ENCODE peak calls at places on chromosomes 1 and 21, in eight cellular contexts. One of them, this sample, is unnamed.

GRCh38 chr21:26884436-26884835 is 39.2 kb upstream of the ADAMTS1 start:
- DNase-seq in heart left ventricle: no peak
- DNase-seq in ovary: no peak
- DNase-seq in tibial nerve: no peak
- DNase-seq in stomach: no peak
- DNase-seq in uterus: no peak
- DNase-seq in adrenal gland: no peak
- DNase-seq in transverse colon: no peak
- DNase-seq in this sample: no peak

GRCh38 chr1:217052196-217052595 is 329.0 kb upstream of the ESRRG start:
- DNase-seq in heart left ventricle: no peak
- DNase-seq in ovary: no peak
- DNase-seq in stomach: no peak
- DNase-seq in adrenal gland: no peak
- DNase-seq in tibial nerve: no peak
- DNase-seq in transverse colon: no peak
- DNase-seq in uterus: no peak
- DNase-seq in this sample: no peak

GRCh38 chr1:164524810-164525209 is 34.2 kb upstream of the PBX1 start:
- DNase-seq in ovary: no peak
- DNase-seq in transverse colon: no peak
- DNase-seq in uterus: no peak
- DNase-seq in heart left ventricle: no peak
- DNase-seq in tibial nerve: no peak
- DNase-seq in adrenal gland: no peak
- DNase-seq in stomach: no peak
- DNase-seq in this sample: no peak

GRCh38 chr1:11858968-11859871 is 475 bp upstream of the NPPB start:
- DNase-seq in transverse colon: peak
- DNase-seq in ovary: peak
- DNase-seq in heart left ventricle: peak
- DNase-seq in tibial nerve: no peak
- DNase-seq in uterus: peak
- DNase-seq in adrenal gland: peak
- DNase-seq in stomach: peak
- DNase-seq in this sample: peak

GRCh38 chr1:190168893-190169292 is 308.8 kb downstream of the BRINP3 start:
- DNase-seq in adrenal gland: no peak
- DNase-seq in ovary: no peak
- DNase-seq in transverse colon: no peak
- DNase-seq in uterus: no peak
- DNase-seq in heart left ventricle: no peak
- DNase-seq in stomach: no peak
- DNase-seq in tibial nerve: no peak
- DNase-seq in this sample: no peak

GRCh38 chr1:169585184-169585583 is 1.1 kb downstream of the F5 start:
- DNase-seq in stomach: no peak
- DNase-seq in adrenal gland: no peak
- DNase-seq in heart left ventricle: no peak
- DNase-seq in uterus: no peak
- DNase-seq in ovary: no peak
- DNase-seq in tibial nerve: no peak
- DNase-seq in transverse colon: no peak
- DNase-seq in this sample: no peak

GRCh38 chr1:36864182-36865079 is 169.9 kb downstream of the GRIK3 start:
- DNase-seq in heart left ventricle: no peak
- DNase-seq in stomach: no peak
- DNase-seq in tibial nerve: no peak
- DNase-seq in adrenal gland: peak
- DNase-seq in uterus: no peak
- DNase-seq in transverse colon: no peak
- DNase-seq in ovary: no peak
- DNase-seq in this sample: no peak

GRCh38 chr1:25617626-25618432 is 1.2 kb downstream of the MAN1C1 start:
- DNase-seq in transverse colon: no peak
- DNase-seq in stomach: no peak
- DNase-seq in adrenal gland: peak
- DNase-seq in tibial nerve: no peak
- DNase-seq in heart left ventricle: peak
- DNase-seq in uterus: peak
- DNase-seq in ovary: peak
- DNase-seq in this sample: peak

GRCh38 chr1:244272471-244273261 is 179.0 kb downstream of the ADSS2 start:
- DNase-seq in stomach: peak
- DNase-seq in tibial nerve: peak
- DNase-seq in adrenal gland: peak
- DNase-seq in uterus: peak
- DNase-seq in heart left ventricle: peak
- DNase-seq in ovary: peak
- DNase-seq in transverse colon: peak
- DNase-seq in this sample: peak

GRCh38 chr1:85133565-85134159 is 67.2 kb downstream of the SYDE2 start:
- DNase-seq in heart left ventricle: no peak
- DNase-seq in uterus: no peak
- DNase-seq in stomach: no peak
- DNase-seq in adrenal gland: no peak
- DNase-seq in ovary: no peak
- DNase-seq in transverse colon: no peak
- DNase-seq in tibial nerve: no peak
- DNase-seq in this sample: no peak

GRCh38 chr1:87800006-87800405 is 471.3 kb downstream of the LMO4 start:
- DNase-seq in transverse colon: no peak
- DNase-seq in ovary: no peak
- DNase-seq in uterus: no peak
- DNase-seq in heart left ventricle: no peak
- DNase-seq in tibial nerve: no peak
- DNase-seq in stomach: no peak
- DNase-seq in adrenal gland: no peak
- DNase-seq in this sample: no peak

GRCh38 chr1:119647734-119648619 is at the start of gene ZNF697:
- DNase-seq in adrenal gland: peak
- DNase-seq in ovary: peak
- DNase-seq in transverse colon: peak
- DNase-seq in heart left ventricle: peak
- DNase-seq in uterus: peak
- DNase-seq in stomach: peak
- DNase-seq in tibial nerve: peak
- DNase-seq in this sample: peak

GRCh38 chr1:113286156-113286555 is 104.2 kb upstream of the MAGI3 start:
- DNase-seq in uterus: no peak
- DNase-seq in adrenal gland: no peak
- DNase-seq in stomach: no peak
- DNase-seq in transverse colon: no peak
- DNase-seq in tibial nerve: no peak
- DNase-seq in heart left ventricle: no peak
- DNase-seq in ovary: no peak
- DNase-seq in this sample: no peak

GRCh38 chr1:22745675-22746585 is 35.3 kb downstream of the EPHB2 start:
- DNase-seq in transverse colon: peak
- DNase-seq in adrenal gland: no peak
- DNase-seq in stomach: no peak
- DNase-seq in tibial nerve: no peak
- DNase-seq in uterus: no peak
- DNase-seq in ovary: no peak
- DNase-seq in heart left ventricle: no peak
- DNase-seq in this sample: no peak

GRCh38 chr1:96520542-96520941 is 201.0 kb upstream of the PTBP2 start:
- DNase-seq in uterus: peak
- DNase-seq in tibial nerve: no peak
- DNase-seq in adrenal gland: no peak
- DNase-seq in heart left ventricle: no peak
- DNase-seq in ovary: no peak
- DNase-seq in transverse colon: no peak
- DNase-seq in stomach: no peak
- DNase-seq in this sample: no peak

GRCh38 chr1:156894711-156895407 is 1.3 kb downstream of the PEAR1 start:
- DNase-seq in stomach: no peak
- DNase-seq in ovary: peak
- DNase-seq in tibial nerve: peak
- DNase-seq in heart left ventricle: peak
- DNase-seq in adrenal gland: no peak
- DNase-seq in transverse colon: no peak
- DNase-seq in uterus: peak
- DNase-seq in this sample: no peak

GRCh38 chr1:22428672-22429071 is 23.0 kb upstream of the ZBTB40 start:
- DNase-seq in uterus: no peak
- DNase-seq in tibial nerve: no peak
- DNase-seq in stomach: no peak
- DNase-seq in adrenal gland: peak
- DNase-seq in transverse colon: peak
- DNase-seq in heart left ventricle: no peak
- DNase-seq in ovary: no peak
- DNase-seq in this sample: no peak

GRCh38 chr1:243912347-243912746 is 62.3 kb upstream of the AKT3 start:
- DNase-seq in heart left ventricle: no peak
- DNase-seq in ovary: no peak
- DNase-seq in stomach: no peak
- DNase-seq in transverse colon: no peak
- DNase-seq in adrenal gland: no peak
- DNase-seq in uterus: no peak
- DNase-seq in tibial nerve: no peak
- DNase-seq in this sample: no peak

GRCh38 chr1:5881526-5882222 is 110.6 kb downstream of the NPHP4 start:
- DNase-seq in tibial nerve: no peak
- DNase-seq in heart left ventricle: no peak
- DNase-seq in ovary: no peak
- DNase-seq in transverse colon: no peak
- DNase-seq in uterus: no peak
- DNase-seq in adrenal gland: no peak
- DNase-seq in stomach: no peak
- DNase-seq in this sample: no peak

GRCh38 chr1:68270993-68271392 is 38.7 kb upstream of the WLS start:
- DNase-seq in ovary: no peak
- DNase-seq in tibial nerve: no peak
- DNase-seq in transverse colon: no peak
- DNase-seq in uterus: no peak
- DNase-seq in stomach: no peak
- DNase-seq in heart left ventricle: no peak
- DNase-seq in adrenal gland: no peak
- DNase-seq in this sample: no peak

GRCh38 chr1:211236633-211237321 is 22.4 kb upstream of the RCOR3 start:
- DNase-seq in tibial nerve: no peak
- DNase-seq in transverse colon: no peak
- DNase-seq in stomach: no peak
- DNase-seq in uterus: no peak
- DNase-seq in heart left ventricle: no peak
- DNase-seq in ovary: no peak
- DNase-seq in adrenal gland: no peak
- DNase-seq in this sample: no peak

DNA sequence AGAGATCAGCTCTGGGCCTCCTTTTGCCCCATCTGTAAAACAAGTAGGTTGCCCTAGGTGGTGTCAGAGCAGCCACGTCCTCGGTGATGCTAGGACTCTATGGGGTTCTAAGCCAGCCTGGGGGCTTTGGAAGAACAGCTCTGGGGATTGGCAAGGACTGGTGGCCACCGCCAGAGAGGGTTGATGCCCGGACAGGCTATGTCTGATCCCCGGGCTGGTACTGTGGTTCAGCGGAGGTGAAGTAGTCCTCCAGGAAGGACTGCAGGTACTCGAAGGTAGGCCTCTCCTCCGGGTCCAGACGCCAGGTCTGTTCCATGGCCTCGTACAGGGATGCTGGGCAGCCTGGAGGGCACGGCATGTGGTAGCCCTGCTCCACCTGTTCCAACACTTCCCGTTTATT is 8.8 kb upstream of the AHDC1 start:
- DNase-seq in adrenal gland: no peak
- DNase-seq in tibial nerve: no peak
- DNase-seq in heart left ventricle: no peak
- DNase-seq in uterus: no peak
- DNase-seq in stomach: no peak
- DNase-seq in ovary: no peak
- DNase-seq in transverse colon: no peak
- DNase-seq in this sample: no peak
- TF ChIP-seq POLR2A in adrenal gland: no peak
- TF ChIP-seq POLR2A in tibial nerve: no peak
- TF ChIP-seq POLR2A in heart left ventricle: no peak
- TF ChIP-seq POLR2A in uterus: no peak
- TF ChIP-seq POLR2A in stomach: no peak
- TF ChIP-seq POLR2A in ovary: no peak
- TF ChIP-seq POLR2A in transverse colon: no peak
- TF ChIP-seq POLR2A in this sample: no peak

GRCh38 chr1:212465311-212465710 is 32.6 kb downstream of the NENF start:
- DNase-seq in tibial nerve: no peak
- DNase-seq in heart left ventricle: no peak
- DNase-seq in transverse colon: no peak
- DNase-seq in adrenal gland: no peak
- DNase-seq in uterus: no peak
- DNase-seq in ovary: no peak
- DNase-seq in stomach: no peak
- DNase-seq in this sample: no peak
- H3K27ac ChIP-seq in tibial nerve: no peak
- H3K27ac ChIP-seq in heart left ventricle: no peak
- H3K27ac ChIP-seq in transverse colon: no peak
- H3K27ac ChIP-seq in adrenal gland: no peak
- H3K27ac ChIP-seq in uterus: no peak
- H3K27ac ChIP-seq in ovary: no peak
- H3K27ac ChIP-seq in stomach: no peak
- H3K27ac ChIP-seq in this sample: no peak

GRCh38 chr1:26862781-26863676 is at the start of gene SFN:
- DNase-seq in ovary: no peak
- DNase-seq in uterus: no peak
- DNase-seq in adrenal gland: no peak
- DNase-seq in heart left ventricle: no peak
- DNase-seq in transverse colon: peak
- DNase-seq in stomach: peak
- DNase-seq in tibial nerve: no peak
- DNase-seq in this sample: peak
- TF ChIP-seq POLR2A in ovary: no peak
- TF ChIP-seq POLR2A in uterus: peak
- TF ChIP-seq POLR2A in adrenal gland: no peak
- TF ChIP-seq POLR2A in heart left ventricle: no peak
- TF ChIP-seq POLR2A in transverse colon: peak
- TF ChIP-seq POLR2A in stomach: peak
- TF ChIP-seq POLR2A in tibial nerve: no peak
- TF ChIP-seq POLR2A in this sample: peak

GRCh38 chr1:167820684-167821355 is 93.1 kb downstream of the ADCY10 start:
- DNase-seq in adrenal gland: no peak
- DNase-seq in ovary: no peak
- DNase-seq in uterus: no peak
- DNase-seq in stomach: no peak
- DNase-seq in heart left ventricle: no peak
- DNase-seq in tibial nerve: no peak
- DNase-seq in transverse colon: no peak
- DNase-seq in this sample: no peak

GRCh38 chr1:167819849-167820683 is 93.9 kb downstream of the ADCY10 start:
- DNase-seq in adrenal gland: peak
- DNase-seq in ovary: peak
- DNase-seq in tibial nerve: peak
- DNase-seq in transverse colon: peak
- DNase-seq in heart left ventricle: peak
- DNase-seq in stomach: peak
- DNase-seq in uterus: peak
- DNase-seq in this sample: peak

GRCh38 chr1:167824163-167824794 is 89.7 kb downstream of the ADCY10 start:
- DNase-seq in ovary: no peak
- DNase-seq in uterus: no peak
- DNase-seq in heart left ventricle: no peak
- DNase-seq in tibial nerve: no peak
- DNase-seq in stomach: no peak
- DNase-seq in transverse colon: no peak
- DNase-seq in adrenal gland: no peak
- DNase-seq in this sample: no peak

GRCh38 chr1:167821356-167821685 is 92.6 kb downstream of the ADCY10 start:
- DNase-seq in stomach: no peak
- DNase-seq in ovary: no peak
- DNase-seq in adrenal gland: no peak
- DNase-seq in uterus: no peak
- DNase-seq in tibial nerve: no peak
- DNase-seq in heart left ventricle: no peak
- DNase-seq in transverse colon: no peak
- DNase-seq in this sample: no peak

GRCh38 chr1:167821969-167822685 is 91.8 kb downstream of the ADCY10 start:
- DNase-seq in stomach: no peak
- DNase-seq in ovary: no peak
- DNase-seq in heart left ventricle: no peak
- DNase-seq in adrenal gland: no peak
- DNase-seq in uterus: no peak
- DNase-seq in tibial nerve: no peak
- DNase-seq in transverse colon: no peak
- DNase-seq in this sample: no peak
- H3K27ac ChIP-seq in stomach: no peak
- H3K27ac ChIP-seq in ovary: no peak
- H3K27ac ChIP-seq in heart left ventricle: no peak
- H3K27ac ChIP-seq in adrenal gland: no peak
- H3K27ac ChIP-seq in uterus: no peak
- H3K27ac ChIP-seq in tibial nerve: no peak
- H3K27ac ChIP-seq in transverse colon: no peak
- H3K27ac ChIP-seq in this sample: no peak